ENCODE peak calls at places on chromosomes 5 and 9, in ten cellular contexts. One of them, this sample, is unnamed. For H3K4me1, the result is how much of the 10 kb centered on the place peaks cover.

GRCh38 chr5:80712914-80713313 is 58.1 kb upstream of the DHFR start:
- DNase-seq in sigmoid colon: no peak
- DNase-seq in HCT116: no peak
- DNase-seq in K562: no peak
- DNase-seq in GM12878: no peak
- DNase-seq in GM23338: no peak
- DNase-seq in HepG2: peak
- DNase-seq in Panc1: no peak
- DNase-seq in spleen: no peak
- DNase-seq in breast epithelium: no peak
- DNase-seq in this sample: no peak

GRCh38 chr9:88652876-88653275 is 117.9 kb downstream of the NXNL2 start:
- DNase-seq in HCT116: no peak
- DNase-seq in Panc1: no peak
- DNase-seq in HepG2: no peak
- DNase-seq in spleen: no peak
- DNase-seq in breast epithelium: no peak
- DNase-seq in K562: no peak
- DNase-seq in GM23338: no peak
- DNase-seq in sigmoid colon: no peak
- DNase-seq in GM12878: no peak
- DNase-seq in this sample: no peak

GRCh38 chr5:143205879-143206193 is 197.7 kb downstream of the NR3C1 start:
- DNase-seq in HCT116: no peak
- DNase-seq in HepG2: no peak
- DNase-seq in Panc1: no peak
- DNase-seq in sigmoid colon: no peak
- DNase-seq in breast epithelium: no peak
- DNase-seq in spleen: no peak
- DNase-seq in K562: no peak
- DNase-seq in GM12878: no peak
- DNase-seq in GM23338: no peak
- DNase-seq in this sample: no peak

GRCh38 chr9:70013598-70014196 is 30.0 kb upstream of the MAMDC2 start:
- DNase-seq in K562: no peak
- DNase-seq in HCT116: no peak
- DNase-seq in spleen: no peak
- DNase-seq in GM12878: no peak
- DNase-seq in GM23338: peak
- DNase-seq in breast epithelium: no peak
- DNase-seq in HepG2: no peak
- DNase-seq in Panc1: no peak
- DNase-seq in sigmoid colon: peak
- DNase-seq in this sample: no peak

GRCh38 chr9:129609486-129610192 is 11.3 kb downstream of the C9orf50 start:
- DNase-seq in breast epithelium: no peak
- DNase-seq in HepG2: no peak
- DNase-seq in HCT116: no peak
- DNase-seq in GM12878: no peak
- DNase-seq in K562: peak
- DNase-seq in GM23338: no peak
- DNase-seq in sigmoid colon: no peak
- DNase-seq in Panc1: no peak
- DNase-seq in spleen: peak
- DNase-seq in this sample: no peak

GRCh38 chr5:153641183-153641688 is 150.8 kb downstream of the GRIA1 start:
- DNase-seq in HepG2: no peak
- DNase-seq in breast epithelium: no peak
- DNase-seq in GM23338: no peak
- DNase-seq in spleen: no peak
- DNase-seq in HCT116: no peak
- DNase-seq in GM12878: no peak
- DNase-seq in K562: no peak
- DNase-seq in Panc1: no peak
- DNase-seq in sigmoid colon: no peak
- DNase-seq in this sample: no peak

GRCh38 chr5:14190194-14191164 is 47.3 kb downstream of the TRIO start:
- DNase-seq in HepG2: no peak
- DNase-seq in Panc1: peak
- DNase-seq in sigmoid colon: no peak
- DNase-seq in spleen: no peak
- DNase-seq in HCT116: peak
- DNase-seq in K562: no peak
- DNase-seq in GM23338: no peak
- DNase-seq in breast epithelium: no peak
- DNase-seq in GM12878: no peak
- DNase-seq in this sample: no peak

GRCh38 chr9:25129537-25129936 is 548.7 kb downstream of the TUSC1 start:
- DNase-seq in GM23338: no peak
- DNase-seq in HepG2: no peak
- DNase-seq in Panc1: no peak
- DNase-seq in GM12878: no peak
- DNase-seq in breast epithelium: no peak
- DNase-seq in spleen: no peak
- DNase-seq in sigmoid colon: no peak
- DNase-seq in K562: no peak
- DNase-seq in HCT116: no peak
- DNase-seq in this sample: no peak

GRCh38 chr9:97059661-97060060 is 20.7 kb upstream of the CTSV start:
- DNase-seq in spleen: no peak
- DNase-seq in Panc1: no peak
- DNase-seq in K562: no peak
- DNase-seq in sigmoid colon: no peak
- DNase-seq in breast epithelium: no peak
- DNase-seq in GM12878: no peak
- DNase-seq in HCT116: peak
- DNase-seq in HepG2: no peak
- DNase-seq in GM23338: no peak
- DNase-seq in this sample: no peak

GRCh38 chr9:77712533-77713130 is 64.5 kb upstream of the GNA14 start:
- DNase-seq in GM23338: no peak
- DNase-seq in K562: no peak
- DNase-seq in Panc1: no peak
- DNase-seq in breast epithelium: no peak
- DNase-seq in spleen: no peak
- DNase-seq in HepG2: peak
- DNase-seq in GM12878: no peak
- DNase-seq in HCT116: no peak
- DNase-seq in sigmoid colon: no peak
- DNase-seq in this sample: no peak

GRCh38 chr9:137772281-137772873 is 105.2 kb upstream of the CACNA1B start:
- DNase-seq in HepG2: no peak
- DNase-seq in HCT116: no peak
- DNase-seq in K562: peak
- DNase-seq in GM23338: peak
- DNase-seq in sigmoid colon: peak
- DNase-seq in breast epithelium: no peak
- DNase-seq in GM12878: no peak
- DNase-seq in spleen: peak
- DNase-seq in Panc1: no peak
- DNase-seq in this sample: no peak

GRCh38 chr9:70910598-70910997 is 210.8 kb downstream of the TRPM3 start:
- DNase-seq in HepG2: no peak
- DNase-seq in Panc1: no peak
- DNase-seq in spleen: no peak
- DNase-seq in HCT116: no peak
- DNase-seq in GM12878: no peak
- DNase-seq in sigmoid colon: no peak
- DNase-seq in GM23338: no peak
- DNase-seq in breast epithelium: no peak
- DNase-seq in K562: no peak
- DNase-seq in this sample: no peak

GRCh38 chr5:75405296-75405695 is 68.3 kb downstream of the HMGCR start:
- DNase-seq in breast epithelium: no peak
- DNase-seq in spleen: no peak
- DNase-seq in HepG2: no peak
- DNase-seq in sigmoid colon: no peak
- DNase-seq in HCT116: peak
- DNase-seq in GM12878: no peak
- DNase-seq in GM23338: no peak
- DNase-seq in Panc1: no peak
- DNase-seq in K562: no peak
- DNase-seq in this sample: no peak

GRCh38 chr9:100167176-100167575 is 68.1 kb downstream of the INVS start:
- DNase-seq in GM23338: no peak
- DNase-seq in HepG2: no peak
- DNase-seq in GM12878: no peak
- DNase-seq in spleen: no peak
- DNase-seq in sigmoid colon: no peak
- DNase-seq in K562: no peak
- DNase-seq in breast epithelium: no peak
- DNase-seq in Panc1: no peak
- DNase-seq in HCT116: no peak
- DNase-seq in this sample: no peak

GRCh38 chr5:1938310-1939000 is 55.7 kb upstream of the IRX4 start:
- DNase-seq in K562: no peak
- DNase-seq in HepG2: no peak
- DNase-seq in breast epithelium: no peak
- DNase-seq in GM12878: no peak
- DNase-seq in sigmoid colon: no peak
- DNase-seq in spleen: no peak
- DNase-seq in GM23338: no peak
- DNase-seq in Panc1: no peak
- DNase-seq in HCT116: no peak
- DNase-seq in this sample: no peak

GRCh38 chr9:137113385-137114159 is 961 bp downstream of the DPP7 start:
- DNase-seq in spleen: no peak
- DNase-seq in Panc1: no peak
- DNase-seq in HepG2: no peak
- DNase-seq in K562: peak
- DNase-seq in GM12878: no peak
- DNase-seq in HCT116: no peak
- DNase-seq in GM23338: peak
- DNase-seq in breast epithelium: no peak
- DNase-seq in sigmoid colon: peak
- DNase-seq in this sample: no peak

GRCh38 chr9:34124923-34125322 is 1.6 kb downstream of the DCAF12 start:
- DNase-seq in spleen: no peak
- DNase-seq in GM12878: no peak
- DNase-seq in HCT116: no peak
- DNase-seq in HepG2: no peak
- DNase-seq in sigmoid colon: no peak
- DNase-seq in K562: no peak
- DNase-seq in GM23338: peak
- DNase-seq in breast epithelium: no peak
- DNase-seq in Panc1: no peak
- DNase-seq in this sample: no peak

GRCh38 chr9:133455936-133456335 is 3.8 kb upstream of the CACFD1 start:
- DNase-seq in spleen: peak
- DNase-seq in HepG2: no peak
- DNase-seq in HCT116: no peak
- DNase-seq in GM12878: no peak
- DNase-seq in sigmoid colon: no peak
- DNase-seq in Panc1: no peak
- DNase-seq in K562: no peak
- DNase-seq in breast epithelium: no peak
- DNase-seq in GM23338: no peak
- DNase-seq in this sample: no peak

GRCh38 chr9:14298607-14299022 is 15.3 kb downstream of the NFIB start:
- DNase-seq in GM23338: no peak
- DNase-seq in spleen: no peak
- DNase-seq in HepG2: no peak
- DNase-seq in Panc1: no peak
- DNase-seq in K562: no peak
- DNase-seq in HCT116: no peak
- DNase-seq in breast epithelium: no peak
- DNase-seq in sigmoid colon: no peak
- DNase-seq in GM12878: no peak
- DNase-seq in this sample: no peak
- TF ChIP-seq POLR2AphosphoS5 in GM23338: no peak
- TF ChIP-seq POLR2AphosphoS5 in spleen: no peak
- TF ChIP-seq POLR2AphosphoS5 in HepG2: no peak
- TF ChIP-seq POLR2AphosphoS5 in Panc1: no peak
- TF ChIP-seq POLR2AphosphoS5 in K562: no peak
- TF ChIP-seq POLR2AphosphoS5 in HCT116: no peak
- TF ChIP-seq POLR2AphosphoS5 in breast epithelium: peak
- TF ChIP-seq POLR2AphosphoS5 in sigmoid colon: no peak
- TF ChIP-seq POLR2AphosphoS5 in GM12878: no peak
- TF ChIP-seq POLR2AphosphoS5 in this sample: peak

DNA sequence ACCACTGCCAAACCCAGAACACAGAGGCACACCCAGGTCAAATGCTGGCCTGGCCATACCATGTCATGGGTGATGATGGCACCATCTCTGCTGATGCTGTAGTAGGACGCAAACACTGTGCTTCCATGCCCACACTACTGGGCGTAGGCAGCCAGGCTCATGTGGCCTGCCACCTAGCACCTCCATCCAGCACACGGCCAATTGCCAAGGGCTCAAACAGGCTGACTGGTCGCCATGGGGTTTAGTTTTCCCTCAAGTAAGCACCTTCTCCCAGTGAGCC is 39.4 kb downstream of the BICD2 start:
- DNase-seq in HCT116: no peak
- DNase-seq in Panc1: no peak
- DNase-seq in GM12878: no peak
- DNase-seq in GM23338: no peak
- DNase-seq in breast epithelium: no peak
- DNase-seq in sigmoid colon: no peak
- DNase-seq in spleen: no peak
- DNase-seq in K562: no peak
- DNase-seq in HepG2: no peak
- DNase-seq in this sample: peak
- H3K4me1 ChIP-seq in HCT116: under half
- H3K4me1 ChIP-seq in Panc1: under half
- H3K4me1 ChIP-seq in GM12878: under half
- H3K4me1 ChIP-seq in GM23338: under half
- H3K4me1 ChIP-seq in breast epithelium: under half
- H3K4me1 ChIP-seq in sigmoid colon: under half
- H3K4me1 ChIP-seq in spleen: under half
- H3K4me1 ChIP-seq in K562: under half
- H3K4me1 ChIP-seq in HepG2: under half
- H3K4me1 ChIP-seq in this sample: half or more

GRCh38 chr9:127049044-127049443 is 73.4 kb downstream of the ANGPTL2 start:
- DNase-seq in sigmoid colon: peak
- DNase-seq in Panc1: peak
- DNase-seq in HCT116: no peak
- DNase-seq in GM23338: no peak
- DNase-seq in HepG2: no peak
- DNase-seq in spleen: no peak
- DNase-seq in breast epithelium: no peak
- DNase-seq in GM12878: peak
- DNase-seq in K562: no peak
- DNase-seq in this sample: peak
- TF ChIP-seq POLR2AphosphoS5 in sigmoid colon: no peak
- TF ChIP-seq POLR2AphosphoS5 in Panc1: no peak
- TF ChIP-seq POLR2AphosphoS5 in HCT116: no peak
- TF ChIP-seq POLR2AphosphoS5 in GM23338: no peak
- TF ChIP-seq POLR2AphosphoS5 in HepG2: no peak
- TF ChIP-seq POLR2AphosphoS5 in spleen: no peak
- TF ChIP-seq POLR2AphosphoS5 in breast epithelium: peak
- TF ChIP-seq POLR2AphosphoS5 in GM12878: no peak
- TF ChIP-seq POLR2AphosphoS5 in K562: no peak
- TF ChIP-seq POLR2AphosphoS5 in this sample: no peak

DNA sequence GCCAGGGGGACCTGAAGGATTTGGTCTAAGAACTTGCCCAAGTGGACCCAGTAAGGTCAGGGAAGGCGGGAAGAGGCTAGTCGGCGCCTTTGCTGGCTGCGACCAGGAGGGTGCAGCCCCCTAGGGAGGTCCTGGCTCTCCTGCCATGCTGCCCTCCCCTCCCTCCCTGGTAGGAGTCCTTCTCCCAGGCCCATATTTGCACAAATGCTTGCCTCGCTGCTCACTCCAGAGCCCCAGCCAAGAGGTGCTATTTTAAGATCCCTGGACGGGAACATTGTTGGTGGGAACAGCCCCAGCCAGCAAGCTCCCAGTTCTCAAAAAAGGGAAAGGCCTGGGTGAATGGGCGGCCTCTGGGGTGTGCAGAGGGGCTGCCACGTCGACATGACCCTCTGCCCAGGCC is 4.3 kb upstream of the IL17B start:
- DNase-seq in GM12878: no peak
- DNase-seq in sigmoid colon: peak
- DNase-seq in HCT116: no peak
- DNase-seq in breast epithelium: no peak
- DNase-seq in Panc1: no peak
- DNase-seq in HepG2: no peak
- DNase-seq in spleen: no peak
- DNase-seq in GM23338: no peak
- DNase-seq in K562: no peak
- DNase-seq in this sample: no peak
- H3K4me1 ChIP-seq in GM12878: under half
- H3K4me1 ChIP-seq in sigmoid colon: under half
- H3K4me1 ChIP-seq in HCT116: under half
- H3K4me1 ChIP-seq in breast epithelium: under half
- H3K4me1 ChIP-seq in Panc1: under half
- H3K4me1 ChIP-seq in HepG2: half or more
- H3K4me1 ChIP-seq in spleen: under half
- H3K4me1 ChIP-seq in GM23338: under half
- H3K4me1 ChIP-seq in K562: under half
- H3K4me1 ChIP-seq in this sample: half or more